ENCODE peak calls at places on chromosome 14, in six cellular contexts. Y is GM12865, T is AG10803, D is left lung, B is pancreas, E is PC-3. X is an unnamed sample.

GRCh38 chr14:56813143-56813551 is 2.9 kb upstream of the OTX2 start:
- DNase-seq in Y (no peak), T (no peak), D (no peak), B (no peak), E (no peak), X (no peak)

GRCh38 chr14:32028599-32028998 is 48.5 kb upstream of the ARHGAP5 start:
- DNase-seq in Y (peak; percentile 9), T (peak; percentile 41), D (no peak), B (no peak), E (peak; percentile 70), X (no peak)

GRCh38 chr14:99604766-99605298 is 825 bp upstream of the CCDC85C start:
- DNase-seq in Y (peak; percentile 33), T (peak; percentile 33), D (no peak), B (peak; percentile 43), E (peak; percentile 36), X (peak; percentile 48)

GRCh38 chr14:90520326-90520725 is 123.5 kb downstream of the CALM1 start:
- DNase-seq in Y (no peak), T (no peak), D (peak; percentile 55), B (no peak), E (no peak), X (no peak)

GRCh38 chr14:36316131-36316530 is 4.3 kb downstream of the MBIP start:
- DNase-seq in Y (no peak), T (no peak), D (no peak), B (no peak), E (no peak), X (no peak)

GRCh38 chr14:70642313-70643235 is 858 bp downstream of the TTC9 start:
- DNase-seq in Y (peak; percentile 73), T (no peak), D (peak; percentile 79), B (no peak), E (no peak), X (peak; percentile 65)

GRCh38 chr14:67998804-67999203 is 179.2 kb downstream of the RAD51B start:
- DNase-seq in Y (no peak), T (no peak), D (no peak), B (no peak), E (no peak), X (no peak)

GRCh38 chr14:92513966-92514843 is 624 bp downstream of the RIN3 start:
- DNase-seq in Y (peak; percentile 35), T (peak; percentile 34), D (peak; percentile 88), B (no peak), E (no peak), X (no peak)

GRCh38 chr14:59490756-59491155 is 6.4 kb downstream of the JKAMP start:
- DNase-seq in Y (no peak), T (no peak), D (no peak), B (no peak), E (no peak), X (no peak)

GRCh38 chr14:71049435-71050147 is 142.3 kb downstream of the PCNX1 start:
- DNase-seq in Y (no peak), T (peak; percentile 24), D (no peak), B (no peak), E (no peak), X (no peak)

GRCh38 chr14:103880334-103880985 is 33.1 kb upstream of the PPP1R13B start:
- DNase-seq in Y (no peak), T (peak; percentile 83), D (no peak), B (peak; percentile 81), E (peak; percentile 60), X (no peak)

GRCh38 chr14:52314521-52315354 is 626 bp downstream of the PTGER2 start:
- DNase-seq in Y (peak; percentile 19), T (peak; percentile 20), D (peak; percentile 87), B (no peak), E (no peak), X (peak; percentile 31)

GRCh38 chr14:100568164-100568997 is 18.8 kb downstream of the BEGAIN start:
- DNase-seq in Y (no peak), T (no peak), D (no peak), B (no peak), E (no peak), X (no peak)

GRCh38 chr14:101928415-101928841 is 35.9 kb upstream of the DYNC1H1 start:
- DNase-seq in Y (no peak), T (no peak), D (peak; percentile 61), B (no peak), E (no peak), X (no peak)

GRCh38 chr14:96940009-96940408 is 142.8 kb downstream of the VRK1 start:
- DNase-seq in Y (peak; percentile 19), T (no peak), D (no peak), B (no peak), E (peak; percentile 30), X (no peak)

GRCh38 chr14:92718659-92719058 is 29.8 kb downstream of the LGMN start:
- DNase-seq in Y (no peak), T (no peak), D (no peak), B (no peak), E (no peak), X (no peak)

GRCh38 chr14:88385212-88386101 is at the start of gene SPATA7:
- DNase-seq in Y (peak; percentile 87), T (peak; percentile 80), D (peak; percentile 99), B (peak; percentile 91), E (peak; percentile 93), X (peak; percentile 71)
- TF ChIP-seq CTCF in Y (no peak), T (no peak), D (no peak), B (no peak), E (peak; percentile 20), X (no peak)

DNA sequence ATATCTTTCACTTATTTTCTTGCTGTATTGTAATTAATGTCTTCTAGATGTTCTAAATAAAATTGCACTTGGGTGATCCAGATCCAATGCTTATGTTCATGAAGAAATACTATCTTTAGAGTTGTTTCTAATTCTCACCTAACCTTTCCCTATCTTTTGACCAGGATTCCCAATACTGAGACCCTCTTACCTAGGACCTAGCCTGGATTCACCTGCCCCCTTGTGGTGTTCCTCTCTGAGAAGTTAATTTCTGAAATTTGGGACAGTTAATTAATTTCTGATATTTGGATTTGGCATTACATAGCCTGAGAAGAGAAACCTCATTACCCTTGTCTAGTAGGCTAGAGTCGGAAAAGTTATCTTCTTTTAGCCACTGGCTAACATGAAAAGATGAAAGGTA is 29.5 kb downstream of the FOXA1 start:
- DNase-seq in Y (no peak), T (no peak), D (no peak), B (no peak), E (peak; percentile 59), X (no peak)
- TF ChIP-seq CTCF in Y (no peak), T (no peak), D (no peak), B (no peak), E (peak; percentile 95), X (no peak)

GRCh38 chr14:81565441-81566290 is 32.0 kb upstream of the SEL1L start:
- DNase-seq in Y (peak; percentile 42), T (peak; percentile 8), D (no peak), B (peak; percentile 51), E (peak; percentile 57), X (no peak)
- TF ChIP-seq CTCF in Y (peak; percentile 49), T (peak; percentile 50), D (no peak), B (peak; percentile 56), E (peak; percentile 76), X (no peak)

GRCh38 chr14:43168374-43168925 is 1338.6 kb downstream of the FSCB start:
- DNase-seq in Y (no peak), T (no peak), D (no peak), B (no peak), E (no peak), X (no peak)

GRCh38 chr14:43161477-43161876 is 1345.6 kb downstream of the FSCB start:
- DNase-seq in Y (peak; percentile 0), T (no peak), D (no peak), B (no peak), E (no peak), X (no peak)

GRCh38 chr14:43166163-43166562 is 1340.9 kb downstream of the FSCB start:
- DNase-seq in Y (no peak), T (no peak), D (no peak), B (no peak), E (no peak), X (no peak)

GRCh38 chr14:43169722-43170121 is 1337.4 kb downstream of the FSCB start:
- DNase-seq in Y (peak; percentile 16), T (no peak), D (no peak), B (no peak), E (no peak), X (no peak)

GRCh38 chr14:43165651-43166050 is 1341.4 kb downstream of the FSCB start:
- DNase-seq in Y (no peak), T (no peak), D (no peak), B (no peak), E (peak; percentile 62), X (no peak)
- TF ChIP-seq CTCF in Y (no peak), T (no peak), D (no peak), B (no peak), E (no peak), X (no peak)

GRCh38 chr14:85528882-85529585 is 910 bp upstream of the FLRT2 start:
- DNase-seq in Y (no peak), T (peak; percentile 89), D (no peak), B (no peak), E (peak; percentile 29), X (no peak)

GRCh38 chr14:85527006-85527405 is 2.9 kb upstream of the FLRT2 start:
- DNase-seq in Y (no peak), T (peak; percentile 76), D (no peak), B (no peak), E (peak; percentile 15), X (no peak)

GRCh38 chr14:85529803-85530574 is at the start of gene FLRT2:
- DNase-seq in Y (no peak), T (peak; percentile 80), D (peak; percentile 79), B (peak; percentile 75), E (no peak), X (no peak)

GRCh38 chr14:85527458-85527857 is 2.5 kb upstream of the FLRT2 start:
- DNase-seq in Y (no peak), T (no peak), D (no peak), B (no peak), E (peak; percentile 37), X (no peak)

DNA sequence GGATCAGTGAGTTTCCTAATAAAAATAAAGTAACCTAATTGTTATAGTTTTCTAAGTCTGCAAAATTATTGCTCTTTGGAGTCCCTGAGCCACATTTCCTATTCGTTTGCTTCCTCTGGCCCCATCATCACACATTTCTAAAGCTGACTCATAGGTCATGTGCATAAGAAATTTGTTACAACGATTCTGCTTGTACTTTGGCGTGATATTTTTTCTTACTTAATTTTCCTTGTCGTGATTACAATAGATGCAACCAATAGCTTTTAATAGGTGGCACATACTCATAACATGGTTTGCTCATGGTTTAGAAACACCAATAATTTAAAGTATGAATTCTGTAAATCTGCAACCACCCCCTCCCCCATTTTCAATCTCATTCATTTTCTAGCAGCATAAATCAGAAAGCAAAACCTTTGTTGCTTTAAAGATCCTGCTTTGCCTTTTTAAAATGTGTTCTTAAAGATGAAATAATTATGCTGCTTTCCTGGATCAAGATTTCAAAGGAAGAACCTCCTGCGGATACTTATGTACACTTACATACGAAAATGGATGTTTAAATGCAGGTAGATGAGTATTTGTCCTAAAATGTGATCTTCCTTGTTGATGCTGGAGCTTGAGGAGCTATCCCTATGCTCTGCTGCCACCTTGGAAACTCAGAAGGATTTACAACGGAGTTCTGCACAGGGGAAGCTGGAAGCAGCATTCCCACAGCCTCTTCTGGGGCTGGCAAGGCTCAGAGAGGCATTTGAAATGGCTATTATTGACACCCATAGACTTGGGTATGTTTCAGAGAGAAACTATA is 1.7 kb upstream of the FLRT2 start:
- DNase-seq in Y (no peak), T (peak; percentile 93), D (no peak), B (peak; percentile 42), E (peak; percentile 50), X (no peak)
- TF ChIP-seq CTCF in Y (no peak), T (peak; percentile 84), D (no peak), B (peak; percentile 33), E (peak; percentile 52), X (no peak)